ENCODE peak calls at places on chromosomes 13 and 19, in five cellular contexts. One of them, this sample, is unnamed.

GRCh38 chr13:93172109-93172508 is 54.5 kb upstream of the GPC6 start:
- DNase-seq in adipocyte: no peak
- DNase-seq in brain microvascular endothelial cell: no peak
- DNase-seq in IMR-90: no peak
- DNase-seq in esophagus squamous epithelium: no peak
- DNase-seq in this sample: no peak

GRCh38 chr19:50673118-50673517 is 23.9 kb downstream of the C19orf81 start:
- DNase-seq in adipocyte: no peak
- DNase-seq in brain microvascular endothelial cell: no peak
- DNase-seq in IMR-90: no peak
- DNase-seq in esophagus squamous epithelium: no peak
- DNase-seq in this sample: no peak

GRCh38 chr19:15631817-15632216 is 8.9 kb upstream of the CYP4F3 start:
- DNase-seq in adipocyte: peak; percentile 17
- DNase-seq in brain microvascular endothelial cell: no peak
- DNase-seq in IMR-90: no peak
- DNase-seq in esophagus squamous epithelium: no peak
- DNase-seq in this sample: no peak

GRCh38 chr13:29771247-29771646 is 79.2 kb downstream of the UBL3 start:
- DNase-seq in adipocyte: peak; percentile 72
- DNase-seq in brain microvascular endothelial cell: no peak
- DNase-seq in IMR-90: peak; percentile 49
- DNase-seq in esophagus squamous epithelium: no peak
- DNase-seq in this sample: no peak

GRCh38 chr13:91162180-91162579 is 185.3 kb upstream of the MIR17HG start:
- DNase-seq in adipocyte: no peak
- DNase-seq in brain microvascular endothelial cell: no peak
- DNase-seq in IMR-90: no peak
- DNase-seq in esophagus squamous epithelium: no peak
- DNase-seq in this sample: no peak

GRCh38 chr13:44040754-44041100 is 161.0 kb downstream of the LACC1 start:
- DNase-seq in adipocyte: no peak
- DNase-seq in brain microvascular endothelial cell: no peak
- DNase-seq in IMR-90: peak; percentile 48
- DNase-seq in esophagus squamous epithelium: no peak
- DNase-seq in this sample: no peak

GRCh38 chr13:62747629-62748028 is 1332.0 kb upstream of the PCDH20 start:
- DNase-seq in adipocyte: peak; percentile 14
- DNase-seq in brain microvascular endothelial cell: no peak
- DNase-seq in IMR-90: peak; percentile 51
- DNase-seq in esophagus squamous epithelium: no peak
- DNase-seq in this sample: no peak

GRCh38 chr13:98451676-98452105 is 125.2 kb downstream of the STK24 start:
- DNase-seq in adipocyte: peak; percentile 54
- DNase-seq in brain microvascular endothelial cell: peak; percentile 84
- DNase-seq in IMR-90: peak; percentile 40
- DNase-seq in esophagus squamous epithelium: no peak
- DNase-seq in this sample: peak; percentile 56

GRCh38 chr19:2121416-2122051 is 24.8 kb downstream of the IZUMO4 start:
- DNase-seq in adipocyte: no peak
- DNase-seq in brain microvascular endothelial cell: no peak
- DNase-seq in IMR-90: no peak
- DNase-seq in esophagus squamous epithelium: no peak
- DNase-seq in this sample: no peak

GRCh38 chr13:113975416-113975815 is 1.5 kb upstream of the C13orf46 start:
- DNase-seq in adipocyte: no peak
- DNase-seq in brain microvascular endothelial cell: no peak
- DNase-seq in IMR-90: no peak
- DNase-seq in esophagus squamous epithelium: no peak
- DNase-seq in this sample: peak; percentile 61

GRCh38 chr19:47863514-47863936 is 4.5 kb downstream of the TPRX2 start:
- DNase-seq in adipocyte: peak; percentile 91
- DNase-seq in brain microvascular endothelial cell: peak; percentile 65
- DNase-seq in IMR-90: peak; percentile 55
- DNase-seq in esophagus squamous epithelium: peak; percentile 2
- DNase-seq in this sample: peak; percentile 92

GRCh38 chr19:3606690-3607289 is at the start of gene TBXA2R:
- DNase-seq in adipocyte: peak; percentile 80
- DNase-seq in brain microvascular endothelial cell: peak; percentile 57
- DNase-seq in IMR-90: peak; percentile 43
- DNase-seq in esophagus squamous epithelium: no peak
- DNase-seq in this sample: peak; percentile 83

GRCh38 chr13:27007166-27007565 is 164.4 kb downstream of the USP12 start:
- DNase-seq in adipocyte: no peak
- DNase-seq in brain microvascular endothelial cell: no peak
- DNase-seq in IMR-90: no peak
- DNase-seq in esophagus squamous epithelium: no peak
- DNase-seq in this sample: no peak

GRCh38 chr19:53130506-53130905 is 2.2 kb downstream of the ZNF415 start:
- DNase-seq in adipocyte: no peak
- DNase-seq in brain microvascular endothelial cell: no peak
- DNase-seq in IMR-90: no peak
- DNase-seq in esophagus squamous epithelium: no peak
- DNase-seq in this sample: no peak

GRCh38 chr13:79392882-79393563 is 13.0 kb downstream of the RBM26 start:
- DNase-seq in adipocyte: no peak
- DNase-seq in brain microvascular endothelial cell: peak; percentile 36
- DNase-seq in IMR-90: peak; percentile 68
- DNase-seq in esophagus squamous epithelium: no peak
- DNase-seq in this sample: no peak

GRCh38 chr19:21699197-21699596 is 68.2 kb downstream of the ZNF100 start:
- DNase-seq in adipocyte: no peak
- DNase-seq in brain microvascular endothelial cell: no peak
- DNase-seq in IMR-90: no peak
- DNase-seq in esophagus squamous epithelium: no peak
- DNase-seq in this sample: no peak

GRCh38 chr13:48596128-48596429 is 57.6 kb upstream of the CYSLTR2 start:
- DNase-seq in adipocyte: no peak
- DNase-seq in brain microvascular endothelial cell: no peak
- DNase-seq in IMR-90: no peak
- DNase-seq in esophagus squamous epithelium: no peak
- DNase-seq in this sample: no peak

GRCh38 chr13:89282241-89282640 is 1611.1 kb downstream of the SLITRK5 start:
- DNase-seq in adipocyte: no peak
- DNase-seq in brain microvascular endothelial cell: no peak
- DNase-seq in IMR-90: no peak
- DNase-seq in esophagus squamous epithelium: no peak
- DNase-seq in this sample: no peak

GRCh38 chr19:3527250-3527910 is 11.6 kb upstream of the TEKTIP1 start:
- DNase-seq in adipocyte: no peak
- DNase-seq in brain microvascular endothelial cell: no peak
- DNase-seq in IMR-90: no peak
- DNase-seq in esophagus squamous epithelium: no peak
- DNase-seq in this sample: no peak

GRCh38 chr13:29819157-29819556 is 31.3 kb downstream of the UBL3 start:
- DNase-seq in adipocyte: no peak
- DNase-seq in brain microvascular endothelial cell: no peak
- DNase-seq in IMR-90: no peak
- DNase-seq in esophagus squamous epithelium: no peak
- DNase-seq in this sample: no peak

GRCh38 chr13:47437411-47437810 is 540.6 kb upstream of the HTR2A start:
- DNase-seq in adipocyte: peak; percentile 46
- DNase-seq in brain microvascular endothelial cell: no peak
- DNase-seq in IMR-90: peak; percentile 89
- DNase-seq in esophagus squamous epithelium: no peak
- DNase-seq in this sample: no peak

GRCh38 chr19:34269968-34270621 is 15.7 kb downstream of the GARRE1 start:
- DNase-seq in adipocyte: peak; percentile 58
- DNase-seq in brain microvascular endothelial cell: peak; percentile 48
- DNase-seq in IMR-90: peak; percentile 66
- DNase-seq in esophagus squamous epithelium: no peak
- DNase-seq in this sample: peak; percentile 70

GRCh38 chr13:110414283-110414682 is 107.2 kb downstream of the COL4A2 start:
- DNase-seq in adipocyte: no peak
- DNase-seq in brain microvascular endothelial cell: no peak
- DNase-seq in IMR-90: no peak
- DNase-seq in esophagus squamous epithelium: no peak
- DNase-seq in this sample: no peak

GRCh38 chr13:93227906-93228801 is 1.5 kb downstream of the GPC6 start:
- DNase-seq in adipocyte: peak; percentile 90
- DNase-seq in brain microvascular endothelial cell: peak; percentile 81
- DNase-seq in IMR-90: peak; percentile 87
- DNase-seq in esophagus squamous epithelium: no peak
- DNase-seq in this sample: peak; percentile 72

GRCh38 chr13:77544365-77544764 is 8.9 kb downstream of the SCEL start:
- DNase-seq in adipocyte: peak; percentile 38
- DNase-seq in brain microvascular endothelial cell: peak; percentile 46
- DNase-seq in IMR-90: no peak
- DNase-seq in esophagus squamous epithelium: no peak
- DNase-seq in this sample: no peak

GRCh38 chr19:18700501-18701249 is 17.2 kb downstream of the CRTC1 start:
- DNase-seq in adipocyte: peak; percentile 71
- DNase-seq in brain microvascular endothelial cell: peak; percentile 33
- DNase-seq in IMR-90: peak; percentile 29
- DNase-seq in esophagus squamous epithelium: peak; percentile 17
- DNase-seq in this sample: peak; percentile 90

GRCh38 chr13:93328943-93329342 is 102.3 kb downstream of the GPC6 start:
- DNase-seq in adipocyte: no peak
- DNase-seq in brain microvascular endothelial cell: no peak
- DNase-seq in IMR-90: peak; percentile 16
- DNase-seq in esophagus squamous epithelium: no peak
- DNase-seq in this sample: no peak

GRCh38 chr19:41914906-41915247 is 13.4 kb downstream of the ERFL start:
- DNase-seq in adipocyte: peak; percentile 32
- DNase-seq in brain microvascular endothelial cell: no peak
- DNase-seq in IMR-90: no peak
- DNase-seq in esophagus squamous epithelium: no peak
- DNase-seq in this sample: no peak
- H3K27me3 ChIP-seq in adipocyte: peaks cover 64% of the 10 kb centered on the region
- H3K27me3 ChIP-seq in brain microvascular endothelial cell: peaks cover 59% of the 10 kb centered on the region
- H3K27me3 ChIP-seq in IMR-90: peaks cover 81% of the 10 kb centered on the region
- H3K27me3 ChIP-seq in esophagus squamous epithelium: peaks cover 37% of the 10 kb centered on the region
- H3K27me3 ChIP-seq in this sample: peaks cover 46% of the 10 kb centered on the region

GRCh38 chr19:39499082-39499642 is 415 bp downstream of the DLL3 start:
- DNase-seq in adipocyte: peak; percentile 29
- DNase-seq in brain microvascular endothelial cell: no peak
- DNase-seq in IMR-90: no peak
- DNase-seq in esophagus squamous epithelium: no peak
- DNase-seq in this sample: no peak

GRCh38 chr19:39501340-39501739 is 2.6 kb downstream of the DLL3 start:
- DNase-seq in adipocyte: no peak
- DNase-seq in brain microvascular endothelial cell: no peak
- DNase-seq in IMR-90: no peak
- DNase-seq in esophagus squamous epithelium: no peak
- DNase-seq in this sample: no peak

GRCh38 chr19:39499932-39500331 is 1.2 kb downstream of the DLL3 start:
- DNase-seq in adipocyte: no peak
- DNase-seq in brain microvascular endothelial cell: no peak
- DNase-seq in IMR-90: no peak
- DNase-seq in esophagus squamous epithelium: no peak
- DNase-seq in this sample: no peak

GRCh38 chr19:39500543-39500942 is 1.8 kb downstream of the DLL3 start:
- DNase-seq in adipocyte: no peak
- DNase-seq in brain microvascular endothelial cell: no peak
- DNase-seq in IMR-90: no peak
- DNase-seq in esophagus squamous epithelium: no peak
- DNase-seq in this sample: no peak

GRCh38 chr19:39502640-39503417 is 4.1 kb downstream of the DLL3 start:
- DNase-seq in adipocyte: peak; percentile 79
- DNase-seq in brain microvascular endothelial cell: no peak
- DNase-seq in IMR-90: peak; percentile 73
- DNase-seq in esophagus squamous epithelium: no peak
- DNase-seq in this sample: peak; percentile 83
- H3K27me3 ChIP-seq in adipocyte: peaks cover 59% of the 10 kb centered on the region
- H3K27me3 ChIP-seq in brain microvascular endothelial cell: peaks cover 15% of the 10 kb centered on the region
- H3K27me3 ChIP-seq in IMR-90: peaks cover 48% of the 10 kb centered on the region
- H3K27me3 ChIP-seq in esophagus squamous epithelium: peaks cover 19% of the 10 kb centered on the region
- H3K27me3 ChIP-seq in this sample: peaks cover 83% of the 10 kb centered on the region

GRCh38 chr13:42035905-42036521 is 12.4 kb upstream of the DGKH start:
- DNase-seq in adipocyte: no peak
- DNase-seq in brain microvascular endothelial cell: no peak
- DNase-seq in IMR-90: no peak
- DNase-seq in esophagus squamous epithelium: no peak
- DNase-seq in this sample: no peak

GRCh38 chr13:42038661-42039456 is 9.6 kb upstream of the DGKH start:
- DNase-seq in adipocyte: no peak
- DNase-seq in brain microvascular endothelial cell: no peak
- DNase-seq in IMR-90: peak; percentile 28
- DNase-seq in esophagus squamous epithelium: no peak
- DNase-seq in this sample: no peak

GRCh38 chr13:42039946-42040729 is 8.3 kb upstream of the DGKH start:
- DNase-seq in adipocyte: peak; percentile 95
- DNase-seq in brain microvascular endothelial cell: peak; percentile 78
- DNase-seq in IMR-90: peak; percentile 86
- DNase-seq in esophagus squamous epithelium: peak; percentile 48
- DNase-seq in this sample: peak; percentile 95

GRCh38 chr13:42039457-42039945 is 8.9 kb upstream of the DGKH start:
- DNase-seq in adipocyte: no peak
- DNase-seq in brain microvascular endothelial cell: no peak
- DNase-seq in IMR-90: no peak
- DNase-seq in esophagus squamous epithelium: no peak
- DNase-seq in this sample: no peak

DNA sequence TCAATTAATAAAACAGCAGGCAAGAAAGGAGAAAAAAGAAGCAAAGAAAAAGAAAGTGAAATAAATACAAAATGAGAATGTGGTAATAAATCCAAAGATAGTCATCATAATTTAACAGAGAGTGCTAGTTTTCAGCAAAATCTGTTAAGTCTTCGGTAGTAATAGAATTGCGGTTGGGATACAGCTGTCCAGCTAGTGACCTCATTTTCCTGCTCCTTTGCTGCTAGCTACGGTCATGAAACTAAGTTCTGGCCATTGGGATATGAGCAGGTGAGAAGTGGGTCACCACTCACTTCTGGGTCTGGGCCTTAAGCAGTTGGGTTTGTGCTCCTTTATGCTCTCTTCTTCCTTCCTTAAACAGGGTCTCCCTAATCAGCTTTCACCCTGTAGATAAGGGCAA is 11.7 kb upstream of the DGKH start:
- DNase-seq in adipocyte: no peak
- DNase-seq in brain microvascular endothelial cell: no peak
- DNase-seq in IMR-90: no peak
- DNase-seq in esophagus squamous epithelium: no peak
- DNase-seq in this sample: no peak
- H3K27me3 ChIP-seq in adipocyte: no peaks in the 10 kb centered on the region
- H3K27me3 ChIP-seq in brain microvascular endothelial cell: no peaks in the 10 kb centered on the region
- H3K27me3 ChIP-seq in IMR-90: no peaks in the 10 kb centered on the region
- H3K27me3 ChIP-seq in esophagus squamous epithelium: no peaks in the 10 kb centered on the region
- H3K27me3 ChIP-seq in this sample: no peaks in the 10 kb centered on the region

GRCh38 chr19:9205506-9206113 is 13.8 kb downstream of the OR7D4 start:
- DNase-seq in adipocyte: peak; percentile 82
- DNase-seq in brain microvascular endothelial cell: peak; percentile 55
- DNase-seq in IMR-90: peak; percentile 54
- DNase-seq in esophagus squamous epithelium: no peak
- DNase-seq in this sample: peak; percentile 79
- H3K27me3 ChIP-seq in adipocyte: no peaks in the 10 kb centered on the region
- H3K27me3 ChIP-seq in brain microvascular endothelial cell: no peaks in the 10 kb centered on the region
- H3K27me3 ChIP-seq in IMR-90: no peaks in the 10 kb centered on the region
- H3K27me3 ChIP-seq in esophagus squamous epithelium: no peaks in the 10 kb centered on the region
- H3K27me3 ChIP-seq in this sample: no peaks in the 10 kb centered on the region

GRCh38 chr19:32519023-32519422 is 62.0 kb upstream of the PDCD5 start:
- DNase-seq in adipocyte: no peak
- DNase-seq in brain microvascular endothelial cell: no peak
- DNase-seq in IMR-90: no peak
- DNase-seq in esophagus squamous epithelium: no peak
- DNase-seq in this sample: no peak
- H3K27me3 ChIP-seq in adipocyte: peaks cover 6% of the 10 kb centered on the region
- H3K27me3 ChIP-seq in brain microvascular endothelial cell: no peaks in the 10 kb centered on the region
- H3K27me3 ChIP-seq in IMR-90: no peaks in the 10 kb centered on the region
- H3K27me3 ChIP-seq in esophagus squamous epithelium: no peaks in the 10 kb centered on the region
- H3K27me3 ChIP-seq in this sample: peaks cover 5% of the 10 kb centered on the region

This sample was measured in upper lobe of right lung.